ENCODE peak calls at places on chromosome 11, in five cellular contexts. A is H1, Y is HepG2, J is GM12878, S is K562. T is an unnamed sample.

GRCh38 chr11:129766858-129767604 is 48.6 kb upstream of the TMEM45B start:
- DNase-seq in J (no peak), A (peak; percentile 67), S (no peak), Y (peak; percentile 52), T (peak; percentile 44)

GRCh38 chr11:94175545-94175944 is 46.9 kb downstream of the PANX1 start:
- DNase-seq in J (no peak), S (no peak), Y (no peak), A (no peak), T (no peak)

GRCh38 chr11:93054881-93055280 is 85.4 kb downstream of the MTNR1B start:
- DNase-seq in S (no peak), J (no peak), A (no peak), Y (peak; percentile 18), T (peak; percentile 97)

GRCh38 chr11:19978668-19979518 is 181.4 kb downstream of the DBX1 start:
- DNase-seq in Y (peak; percentile 88), S (peak; percentile 27), J (peak; percentile 40), A (no peak), T (peak; percentile 65)

GRCh38 chr11:111510311-111510710 is 1.9 kb downstream of the BTG4 start:
- DNase-seq in S (no peak), J (no peak), A (no peak), Y (no peak), T (no peak)

GRCh38 chr11:61955031-61955415 is 4.9 kb downstream of the BEST1 start:
- DNase-seq in A (no peak), J (no peak), S (no peak), Y (peak; percentile 59), T (no peak)

GRCh38 chr11:104015649-104016415 is 20.6 kb upstream of the DDI1 start:
- DNase-seq in J (peak; percentile 23), A (no peak), S (no peak), Y (no peak), T (no peak)

GRCh38 chr11:26931248-26931631 is 62.7 kb upstream of the FIBIN start:
- DNase-seq in J (no peak), A (no peak), Y (no peak), S (no peak), T (no peak)

GRCh38 chr11:11538277-11538960 is 83.4 kb downstream of the GALNT18 start:
- DNase-seq in A (no peak), J (no peak), S (no peak), Y (no peak), T (no peak)

GRCh38 chr11:107789767-107790166 is 68.8 kb downstream of the SLC35F2 start:
- DNase-seq in S (no peak), A (no peak), Y (no peak), J (no peak), T (no peak)
- TF ChIP-seq POLR2A in S (no peak), A (no peak), Y (no peak), J (no peak), T (no peak)

GRCh38 chr11:282171-282570 is 4.0 kb downstream of the NLRP6 start:
- DNase-seq in A (peak; percentile 41), J (no peak), Y (no peak), S (no peak), T (no peak)

GRCh38 chr11:282630-283360 is 4.6 kb downstream of the NLRP6 start:
- DNase-seq in Y (no peak), A (peak; percentile 43), S (no peak), J (no peak), T (no peak)

GRCh38 chr11:279966-280761 is 2.0 kb downstream of the NLRP6 start:
- DNase-seq in Y (no peak), S (no peak), A (peak; percentile 49), J (no peak), T (no peak)

GRCh38 chr11:280762-281485 is 2.7 kb downstream of the NLRP6 start:
- DNase-seq in Y (no peak), S (no peak), A (peak; percentile 48), J (no peak), T (no peak)

GRCh38 chr11:281486-282161 is 3.4 kb downstream of the NLRP6 start:
- DNase-seq in Y (no peak), J (no peak), S (no peak), A (peak; percentile 48), T (no peak)
- TF ChIP-seq EZH2 in Y (no peak), J (no peak), S (no peak), A (no peak), T (no peak)

GRCh38 chr11:107044503-107044902 is 26.2 kb upstream of the GUCY1A2 start:
- DNase-seq in J (no peak), Y (no peak), A (no peak), S (no peak), T (no peak)
- TF ChIP-seq RAD21 in J (no peak), Y (no peak), A (no peak), S (no peak), T (no peak)

GRCh38 chr11:64206457-64207246 is at the start of gene FERMT3:
- DNase-seq in S (peak; percentile 73), J (peak; percentile 41), Y (no peak), A (no peak), T (no peak)
- TF ChIP-seq POLR2A in S (peak; percentile 76), J (peak; percentile 62), Y (no peak), A (no peak), T (no peak)

GRCh38 chr11:42657169-42657568 is 654.6 kb upstream of the API5 start:
- DNase-seq in A (no peak), Y (no peak), J (no peak), S (no peak), T (no peak)
- TF ChIP-seq EZH2 in A (no peak), Y (no peak), J (no peak), S (no peak), T (no peak)

GRCh38 chr11:75249704-75250103 is 9.1 kb downstream of the TPBGL start:
- DNase-seq in J (no peak), A (no peak), S (no peak), Y (no peak), T (no peak)
- TF ChIP-seq RAD21 in J (no peak), A (no peak), S (no peak), Y (no peak), T (no peak)

DNA sequence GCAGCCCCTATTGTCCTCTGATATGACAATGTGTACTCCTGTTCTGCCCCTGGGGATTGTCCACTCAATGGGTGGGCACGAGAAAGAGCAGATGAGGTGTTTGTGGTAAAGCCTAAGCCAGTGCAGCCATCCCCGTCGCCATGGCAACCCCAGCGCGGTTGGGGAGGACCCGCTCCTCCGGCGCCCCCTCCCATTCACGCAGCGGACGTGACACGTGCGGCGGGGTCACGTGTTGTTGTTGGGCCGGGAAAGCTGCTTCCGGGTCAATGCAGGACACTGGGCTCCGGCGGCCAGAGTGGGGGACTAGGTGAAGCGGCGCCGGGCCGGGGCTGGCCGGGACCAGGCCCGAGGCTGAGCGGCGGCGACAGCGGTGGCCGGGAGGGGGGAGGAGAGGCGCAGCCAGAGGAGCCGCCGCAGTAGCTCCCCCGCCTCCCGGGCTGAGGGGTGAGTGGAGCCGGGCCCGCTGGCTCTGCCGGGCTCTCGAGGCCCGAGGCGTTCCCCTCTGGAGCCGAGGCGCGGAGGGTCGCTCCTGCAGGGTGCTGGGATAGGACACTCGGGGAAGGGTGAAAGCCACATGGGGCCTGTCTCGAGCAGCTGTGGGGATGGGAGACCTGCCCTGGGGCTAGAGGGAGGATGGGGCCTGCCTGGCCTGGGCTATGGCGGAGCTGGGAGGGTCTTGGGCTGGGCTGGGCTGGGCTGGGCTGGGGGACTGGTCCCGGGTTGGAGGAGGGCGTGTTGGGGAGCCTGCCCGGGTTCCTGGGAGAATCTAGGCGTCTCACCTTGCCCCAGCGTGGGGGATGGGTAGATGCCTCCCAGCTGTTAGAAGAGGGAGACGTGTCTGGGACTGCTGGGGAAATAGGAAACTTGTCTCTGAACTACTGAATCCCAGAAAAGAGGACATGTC is at the start of gene TBCEL:
- DNase-seq in J (peak; percentile 54), S (peak; percentile 81), Y (peak; percentile 83), A (peak; percentile 97), T (peak; percentile 56)
- TF ChIP-seq POLR2A in J (peak; percentile 75), S (peak; percentile 57), Y (peak; percentile 51), A (peak; percentile 13), T (peak; percentile 27)

DNA sequence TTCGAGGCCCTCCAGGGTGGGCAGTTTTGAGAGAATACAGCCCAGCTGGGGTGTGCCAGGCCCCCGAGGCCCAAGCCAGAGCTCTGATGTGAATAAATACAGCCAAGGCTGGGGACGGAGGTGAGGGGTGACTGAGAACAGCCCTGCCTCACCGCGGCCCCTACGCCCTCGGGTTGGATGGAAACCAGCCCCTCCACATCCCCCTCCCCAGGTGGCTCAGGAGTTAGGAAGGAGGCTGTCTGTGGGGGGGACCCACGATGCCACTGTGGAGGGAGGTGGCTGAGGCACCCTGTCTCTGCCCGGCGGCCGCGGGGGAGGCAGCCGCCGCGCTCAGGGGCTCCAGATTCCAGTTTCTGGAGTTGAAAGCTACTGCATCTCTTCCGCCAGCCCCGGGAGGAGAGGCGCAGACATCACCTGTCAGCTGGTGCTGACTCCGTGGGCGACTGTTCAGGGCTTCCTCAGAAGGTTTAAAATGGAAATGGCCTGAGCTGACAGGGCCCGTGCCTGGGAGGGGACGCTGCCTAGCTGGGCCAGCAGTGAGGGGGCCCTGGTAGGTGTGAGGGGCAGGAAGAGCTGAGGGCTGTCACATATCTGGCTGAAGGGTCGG is 1.4 kb downstream of the FLRT1 start:
- DNase-seq in J (no peak), S (no peak), A (no peak), Y (no peak), T (no peak)
- TF ChIP-seq EZH2 in J (no peak), S (no peak), A (peak; percentile 57), Y (no peak), T (no peak)

GRCh38 chr11:25793637-25794036 is 538.3 kb upstream of the ANO3 start:
- DNase-seq in Y (no peak), S (no peak), A (no peak), J (no peak), T (no peak)
- TF ChIP-seq RAD21 in Y (no peak), S (no peak), A (no peak), J (no peak), T (no peak)